ENCODE peak calls at places on chromosomes 13 and 19, in seven cellular contexts. N is HTR-8/SVneo, J is cardiac fibroblast, E is NCI-H1092, B is left ventricle myocardium inferior, X is HEK293T, I is psoas muscle. K is an unnamed sample.
A peak's percentile ranks its signal among the peaks of the same experiment; 100 is the strongest.

GRCh38 chr13:50915562-50915961 is 6.0 kb downstream of the RNASEH2B start:
- DNase-seq in X (no peak), N (no peak), B (no peak), E (no peak), J (no peak), I (no peak), K (peak; percentile 55)

GRCh38 chr13:37058801-37059135 is 720 bp downstream of the SUPT20H start:
- DNase-seq in X (peak; percentile 32), B (no peak), N (no peak), I (no peak), J (no peak), E (no peak), K (peak; percentile 19)

GRCh38 chr13:109331898-109332297 is 454.5 kb downstream of the IRS2 start:
- DNase-seq in I (no peak), J (peak; percentile 67), B (no peak), N (peak; percentile 39), X (no peak), E (peak; percentile 97), K (peak; percentile 99)

GRCh38 chr19:1241417-1242095 is at the start of gene ATP5F1D:
- DNase-seq in I (peak; percentile 94), N (peak; percentile 95), B (peak; percentile 96), J (peak; percentile 95), E (peak; percentile 87), X (peak; percentile 89), K (peak; percentile 43)

GRCh38 chr19:33804021-33804799 is 7.5 kb downstream of the KCTD15 start:
- DNase-seq in I (peak; percentile 38), B (peak; percentile 71), X (no peak), J (peak; percentile 74), E (no peak), N (no peak), K (no peak)

GRCh38 chr13:60583911-60584753 is 187.1 kb downstream of the TDRD3 start:
- DNase-seq in E (no peak), B (no peak), X (no peak), I (no peak), J (peak; percentile 92), N (no peak), K (no peak)

GRCh38 chr19:36547001-36547732 is 19.1 kb upstream of the ZNF260 start:
- DNase-seq in E (no peak), N (no peak), I (no peak), J (peak; percentile 37), X (no peak), B (no peak), K (no peak)

GRCh38 chr19:44939668-44940067 is 2.4 kb upstream of the APOC4 start:
- DNase-seq in B (no peak), I (no peak), E (no peak), X (no peak), N (no peak), J (peak; percentile 29), K (no peak)

GRCh38 chr19:3207466-3208242 is 16.8 kb upstream of the CELF5 start:
- DNase-seq in X (peak; percentile 52), B (no peak), J (no peak), I (no peak), N (no peak), E (no peak), K (no peak)

GRCh38 chr19:3012522-3013260 is 16.4 kb downstream of the TLE2 start:
- DNase-seq in E (no peak), I (no peak), X (no peak), B (no peak), J (no peak), N (no peak), K (no peak)

GRCh38 chr13:95288899-95289500 is 12.3 kb downstream of the ABCC4 start:
- DNase-seq in I (no peak), E (no peak), X (no peak), B (no peak), N (no peak), J (no peak), K (no peak)

GRCh38 chr13:44516771-44517170 is 59.4 kb downstream of the TSC22D1 start:
- DNase-seq in E (no peak), B (no peak), J (no peak), N (no peak), X (no peak), I (no peak), K (peak; percentile 84)

GRCh38 chr19:40217921-40218890 is at the start of gene TTC9B:
- DNase-seq in X (peak; percentile 51), E (no peak), N (no peak), J (no peak), I (no peak), B (no peak), K (no peak)

GRCh38 chr19:13162749-13163608 is 12.8 kb downstream of the IER2 start:
- DNase-seq in I (peak; percentile 98), B (peak; percentile 97), J (peak; percentile 98), X (peak; percentile 91), E (peak; percentile 86), N (peak; percentile 86), K (peak; percentile 95)

GRCh38 chr19:5281588-5281987 is 59.0 kb downstream of the PTPRS start:
- DNase-seq in B (peak; percentile 84), J (no peak), X (no peak), N (no peak), I (peak; percentile 84), E (no peak), K (no peak)

GRCh38 chr19:38006361-38007045 is 99.5 kb downstream of the SIPA1L3 start:
- DNase-seq in J (no peak), X (no peak), N (no peak), E (no peak), B (no peak), I (no peak), K (no peak)

GRCh38 chr13:106348032-106348431 is 187.4 kb downstream of the EFNB2 start:
- DNase-seq in E (no peak), X (no peak), I (no peak), N (peak; percentile 37), J (peak; percentile 58), B (no peak), K (no peak)

GRCh38 chr19:46786236-46787039 is 2.0 kb downstream of the SLC1A5 start:
- DNase-seq in I (peak; percentile 69), B (peak; percentile 67), J (peak; percentile 88), X (peak; percentile 41), N (peak; percentile 76), E (no peak), K (peak; percentile 64)

GRCh38 chr13:44620057-44620456 is 43.9 kb upstream of the TSC22D1 start:
- DNase-seq in J (peak; percentile 41), I (no peak), E (no peak), X (no peak), N (peak; percentile 8), B (no peak), K (no peak)

GRCh38 chr13:113461022-113461751 is 7.9 kb upstream of the ADPRHL1 start:
- DNase-seq in I (no peak), B (no peak), E (no peak), X (no peak), N (no peak), J (no peak), K (no peak)

GRCh38 chr19:17775245-17775927 is 19.6 kb upstream of the B3GNT3 start:
- DNase-seq in I (no peak), N (peak; percentile 62), J (peak; percentile 59), X (peak; percentile 45), B (no peak), E (no peak), K (no peak)

GRCh38 chr13:33262997-33263396 is 22.6 kb downstream of the STARD13 start:
- DNase-seq in X (no peak), B (no peak), J (no peak), N (no peak), E (peak; percentile 13), I (no peak), K (no peak)